ENCODE peak calls at places on chromosomes 11 and 22, in ten cellular contexts. Z, F, T, L, Y, U, A, O, M and R are unnamed samples.

GRCh38 chr11:67354314-67355022 is 1.1 kb upstream of the POLD4 start:
- DNase-seq in Z (no peak), F (peak), T (peak), L (peak), Y (no peak), U (no peak), A (no peak), O (no peak), M (peak), R (no peak)

GRCh38 chr11:110434952-110435779 is 5.4 kb downstream of the FDX1 start:
- DNase-seq in Z (no peak), F (no peak), T (no peak), L (peak), Y (no peak), U (no peak), A (no peak), O (peak), M (peak), R (peak)

GRCh38 chr11:73203322-73203721 is 14.8 kb upstream of the P2RY2 start:
- DNase-seq in Z (no peak), F (no peak), T (no peak), L (no peak), Y (no peak), U (no peak), A (no peak), O (no peak), M (no peak), R (no peak)

GRCh38 chr22:40396882-40397281 is 26.5 kb downstream of the SGSM3 start:
- DNase-seq in Z (no peak), F (peak), T (peak), L (peak), Y (no peak), U (no peak), A (no peak), O (peak), M (peak), R (peak)

GRCh38 chr11:68810164-68810563 is 31.6 kb downstream of the CPT1A start:
- DNase-seq in Z (no peak), F (peak), T (no peak), L (no peak), Y (no peak), U (no peak), A (no peak), O (no peak), M (no peak), R (no peak)

GRCh38 chr11:126754850-126755426 is 245.6 kb downstream of the KIRREL3 start:
- DNase-seq in Z (no peak), F (no peak), T (no peak), L (no peak), Y (no peak), U (no peak), A (no peak), O (no peak), M (no peak), R (no peak)

GRCh38 chr11:47950396-47950795 is 30.0 kb upstream of the PTPRJ start:
- DNase-seq in Z (peak), F (peak), T (no peak), L (no peak), Y (no peak), U (peak), A (no peak), O (no peak), M (no peak), R (no peak)

GRCh38 chr11:57491371-57492061 is 24.0 kb downstream of the SLC43A1 start:
- DNase-seq in Z (no peak), F (no peak), T (peak), L (peak), Y (no peak), U (no peak), A (no peak), O (no peak), M (peak), R (peak)

GRCh38 chr22:47997052-47997568 is 1234.7 kb downstream of the TBC1D22A start:
- DNase-seq in Z (no peak), F (no peak), T (peak), L (no peak), Y (no peak), U (no peak), A (no peak), O (no peak), M (no peak), R (no peak)

GRCh38 chr22:50027639-50028537 is 15.3 kb upstream of the IL17REL start:
- DNase-seq in Z (no peak), F (no peak), T (no peak), L (no peak), Y (no peak), U (no peak), A (no peak), O (no peak), M (peak), R (no peak)

GRCh38 chr11:64935634-64936081 is at the start of gene GPHA2:
- DNase-seq in Z (no peak), F (no peak), T (peak), L (peak), Y (no peak), U (no peak), A (no peak), O (peak), M (peak), R (peak)

GRCh38 chr11:47886096-47886495 is 37.9 kb upstream of the NUP160 start:
- DNase-seq in Z (no peak), F (peak), T (no peak), L (no peak), Y (no peak), U (no peak), A (no peak), O (no peak), M (no peak), R (no peak)

GRCh38 chr22:35379146-35379993 is 1.5 kb upstream of the HMOX1 start:
- DNase-seq in Z (no peak), F (no peak), T (no peak), L (peak), Y (no peak), U (no peak), A (no peak), O (no peak), M (no peak), R (no peak)

GRCh38 chr22:19805821-19806212 is 45.2 kb downstream of the TBX1 start:
- DNase-seq in Z (no peak), F (no peak), T (no peak), L (no peak), Y (no peak), U (no peak), A (no peak), O (no peak), M (peak), R (no peak)

GRCh38 chr11:72814831-72815618 is 814 bp downstream of the ATG16L2 start:
- DNase-seq in Z (peak), F (peak), T (peak), L (peak), Y (no peak), U (no peak), A (no peak), O (peak), M (no peak), R (peak)

GRCh38 chr11:111936045-111936400 is 1.1 kb upstream of the DIXDC1 start:
- DNase-seq in Z (no peak), F (no peak), T (no peak), L (no peak), Y (no peak), U (no peak), A (no peak), O (no peak), M (no peak), R (no peak)

GRCh38 chr11:65565624-65566453 is 4.4 kb upstream of the ZNRD2 start:
- DNase-seq in Z (peak), F (no peak), T (no peak), L (no peak), Y (no peak), U (no peak), A (no peak), O (no peak), M (no peak), R (no peak)

GRCh38 chr11:119376197-119376847 is 5.2 kb downstream of the USP2 start:
- DNase-seq in Z (no peak), F (no peak), T (peak), L (no peak), Y (peak), U (no peak), A (peak), O (peak), M (peak), R (no peak)

GRCh38 chr11:72856551-72857342 is 42.5 kb downstream of the ATG16L2 start:
- DNase-seq in Z (no peak), F (no peak), T (no peak), L (no peak), Y (no peak), U (no peak), A (no peak), O (no peak), M (no peak), R (no peak)

GRCh38 chr11:71488968-71489265 is 35.9 kb downstream of the NADSYN1 start:
- DNase-seq in Z (no peak), F (no peak), T (no peak), L (no peak), Y (no peak), U (no peak), A (no peak), O (no peak), M (no peak), R (no peak)

GRCh38 chr22:41996826-41997225 is 1.8 kb upstream of the WBP2NL start:
- DNase-seq in Z (no peak), F (no peak), T (no peak), L (no peak), Y (no peak), U (no peak), A (no peak), O (no peak), M (no peak), R (no peak)